ENCODE peak calls at places on chromosomes 11 and 22, in seven cellular contexts. O is HepG2, K is osteoblast, U is lower lobe of right lung, Q is WTC11, F is choroid plexus epithelial cell, W is fibroblast of pulmonary artery. H is an unnamed sample.
A peak's percentile ranks its signal among the peaks of the same experiment; 100 is the strongest.

GRCh38 chr11:59918987-59919589 is 19.1 kb upstream of the OOSP1 start:
- DNase-seq in K (no peak), U (no peak), W (peak; percentile 75), F (peak; percentile 65), Q (peak; percentile 35), O (peak; percentile 18), H (peak; percentile 38)

GRCh38 chr11:73752216-73752867 is 8.5 kb downstream of the RAB6A start:
- DNase-seq in Q (no peak), O (no peak), U (peak; percentile 84), W (no peak), F (peak; percentile 53), K (no peak), H (peak; percentile 21)

GRCh38 chr11:79762271-79762935 is 321.6 kb upstream of the TENM4 start:
- DNase-seq in K (no peak), O (peak; percentile 1), Q (no peak), W (no peak), F (peak; percentile 10), U (no peak), H (no peak)

GRCh38 chr11:128624269-128625170 is 37.2 kb upstream of the ETS1 start:
- DNase-seq in Q (no peak), O (no peak), U (peak; percentile 61), K (no peak), W (no peak), F (no peak), H (no peak)

GRCh38 chr11:94948070-94948617 is 25.2 kb downstream of the CWC15 start:
- DNase-seq in Q (no peak), W (peak; percentile 48), K (peak; percentile 73), O (no peak), F (peak; percentile 87), U (no peak), H (peak; percentile 90)

GRCh38 chr11:75760710-75761493 is 7.7 kb upstream of the DGAT2 start:
- DNase-seq in O (no peak), Q (no peak), W (peak; percentile 50), F (peak; percentile 61), K (peak; percentile 85), U (no peak), H (no peak)

GRCh38 chr11:134576721-134577171 is 164.7 kb upstream of the B3GAT1 start:
- DNase-seq in O (no peak), U (no peak), F (no peak), Q (no peak), W (no peak), K (no peak), H (no peak)

GRCh38 chr22:37425369-37425768 is 1.9 kb downstream of the ELFN2 start:
- DNase-seq in F (no peak), W (no peak), K (no peak), O (no peak), U (no peak), Q (no peak), H (no peak)

GRCh38 chr22:29799217-29799680 is 32.1 kb downstream of the UQCR10 start:
- DNase-seq in F (peak; percentile 93), K (peak; percentile 98), O (peak; percentile 90), Q (no peak), W (peak; percentile 97), U (peak; percentile 95), H (peak; percentile 99)

GRCh38 chr11:3674189-3674588 is 3.0 kb upstream of the CHRNA10 start:
- DNase-seq in U (no peak), W (peak; percentile 34), Q (no peak), O (peak; percentile 5), K (peak; percentile 87), F (peak; percentile 79), H (peak; percentile 11)

DNA sequence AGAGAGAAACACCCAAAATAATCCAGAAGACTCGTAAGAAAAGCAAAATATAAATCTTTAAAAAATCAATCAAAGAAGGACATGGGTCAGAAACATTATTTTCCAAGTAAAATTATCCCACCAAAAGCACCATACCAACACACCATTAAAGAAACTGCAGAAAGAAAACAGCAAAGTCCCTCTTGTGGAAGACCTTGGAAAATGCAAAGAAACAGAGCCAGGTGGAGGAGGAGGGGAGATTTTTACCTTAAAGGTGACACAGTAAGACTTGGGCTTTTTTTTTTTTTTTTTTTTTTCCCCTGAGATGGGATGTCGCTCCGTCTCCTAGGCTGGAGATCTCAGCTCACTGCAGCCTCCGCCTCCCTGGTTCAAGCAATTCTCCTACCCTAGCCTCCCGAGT is 123.8 kb downstream of the LARGE1 start:
- DNase-seq in W (no peak), K (no peak), U (no peak), Q (no peak), O (no peak), F (no peak), H (no peak)
- TF ChIP-seq CTCF in W (no peak), K (no peak), U (no peak), Q (no peak), O (no peak), F (no peak), H (no peak)

DNA sequence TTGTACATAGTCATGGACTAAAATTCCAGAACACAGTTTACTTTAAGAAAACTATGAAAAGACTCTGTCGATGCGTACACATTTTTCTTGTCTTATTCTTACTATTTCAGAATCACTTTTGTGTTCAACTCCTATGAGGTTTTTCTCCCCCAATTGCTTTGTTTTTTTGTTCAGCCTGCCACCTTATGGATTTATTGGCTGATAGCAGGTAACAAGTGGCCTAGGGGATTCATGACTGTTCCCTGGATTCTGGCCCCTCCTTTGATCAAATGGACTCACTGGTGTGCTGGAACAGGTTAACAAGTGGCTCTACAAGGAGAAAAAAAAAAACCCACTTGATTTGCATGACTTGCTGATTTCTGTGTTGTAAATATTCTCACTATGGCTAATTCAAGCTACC is 10.6 kb downstream of the MMP20 start:
- DNase-seq in U (no peak), F (no peak), W (no peak), Q (no peak), K (peak; percentile 49), O (no peak), H (no peak)
- TF ChIP-seq CTCF in U (no peak), F (peak; percentile 17), W (no peak), Q (no peak), K (no peak), O (peak; percentile 23), H (no peak)

GRCh38 chr11:114909866-114910265 is 231.5 kb downstream of the NXPE2 start:
- DNase-seq in O (peak; percentile 9), U (no peak), F (no peak), K (no peak), W (no peak), Q (peak; percentile 15), H (no peak)
- TF ChIP-seq CTCF in O (peak; percentile 31), U (no peak), F (no peak), K (no peak), W (no peak), Q (peak; percentile 28), H (no peak)

GRCh38 chr11:118998388-118998717 is 415 bp downstream of the CENATAC start:
- DNase-seq in U (no peak), O (no peak), Q (no peak), K (no peak), W (no peak), F (no peak), H (no peak)

GRCh38 chr11:118998822-118999221 is 884 bp downstream of the CENATAC start:
- DNase-seq in U (no peak), F (peak; percentile 76), Q (no peak), W (peak; percentile 70), K (peak; percentile 72), O (peak; percentile 81), H (peak; percentile 56)

GRCh38 chr11:118996926-118997626 is 862 bp upstream of the CENATAC start:
- DNase-seq in K (peak; percentile 90), F (no peak), W (peak; percentile 41), O (peak; percentile 48), Q (no peak), U (no peak), H (no peak)

GRCh38 chr11:119000906-119001305 is 3.0 kb downstream of the CENATAC start:
- DNase-seq in Q (no peak), U (no peak), F (no peak), W (no peak), K (no peak), O (no peak), H (no peak)

DNA sequence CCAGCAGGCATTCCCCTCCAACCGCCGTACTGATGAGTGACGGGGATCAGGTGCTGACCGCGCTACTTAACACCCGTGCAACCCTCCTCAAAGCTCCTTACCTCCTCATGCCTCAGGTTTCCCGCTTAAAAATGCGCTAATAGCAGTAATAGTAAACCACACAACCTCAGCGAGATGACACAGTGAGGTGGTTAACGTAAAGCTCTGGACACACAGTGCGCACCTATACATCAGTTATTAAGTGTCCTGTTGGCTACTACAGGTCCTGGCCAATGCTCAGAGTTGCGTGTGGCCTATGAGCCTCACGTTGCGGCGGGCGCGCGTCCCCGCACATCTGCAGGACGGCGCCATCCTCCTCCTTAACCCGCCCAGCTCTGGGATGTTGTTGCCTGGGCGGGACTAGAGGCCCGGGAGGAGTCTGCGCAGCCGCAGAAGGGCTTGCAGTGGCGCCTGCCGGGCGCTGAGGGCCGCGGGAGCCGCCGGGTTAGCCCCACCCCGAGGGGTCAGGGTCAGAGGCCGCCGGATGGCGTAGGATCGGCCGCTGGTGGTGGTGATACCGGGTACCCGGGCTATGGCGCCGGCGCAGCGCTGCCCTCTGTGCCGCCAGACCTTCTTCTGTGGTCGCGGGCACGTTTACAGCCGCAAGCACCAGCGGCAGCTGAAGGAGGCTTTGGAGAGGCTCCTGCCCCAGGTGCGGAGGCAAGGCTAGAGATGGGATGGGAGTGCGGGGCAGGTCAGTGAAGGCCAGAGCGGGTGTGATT is at the start of gene CENATAC:
- DNase-seq in W (peak; percentile 85), K (peak; percentile 100), O (peak; percentile 91), F (peak; percentile 86), Q (peak; percentile 97), U (peak; percentile 98), H (peak; percentile 88)
- TF ChIP-seq CTCF in W (no peak), K (no peak), O (no peak), F (no peak), Q (no peak), U (peak; percentile 23), H (peak; percentile 11)

DNA sequence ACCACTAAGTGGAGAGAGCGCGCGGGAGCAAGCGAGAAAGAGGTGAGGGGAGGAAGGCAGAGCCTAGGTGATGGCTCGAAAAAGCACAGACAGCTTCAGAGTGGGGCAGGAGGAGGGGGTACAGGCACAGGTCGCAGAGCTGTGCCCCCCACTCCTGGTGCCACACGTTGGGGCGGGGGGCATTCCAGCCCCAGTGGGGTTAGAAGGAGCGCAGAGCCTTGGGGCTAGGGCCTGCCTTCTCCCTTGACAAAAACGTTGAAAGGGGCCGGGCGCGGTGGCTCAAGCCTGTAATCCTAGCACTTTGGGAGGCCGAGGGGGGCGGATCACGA is 41.6 kb upstream of the ISX start:
- DNase-seq in U (no peak), Q (no peak), F (no peak), K (no peak), O (no peak), W (no peak), H (no peak)
- TF ChIP-seq CTCF in U (no peak), Q (no peak), F (no peak), K (no peak), O (no peak), W (no peak), H (no peak)

GRCh38 chr22:40898850-40899357 is 37.0 kb upstream of the DNAJB7 start:
- DNase-seq in K (peak; percentile 88), U (no peak), Q (no peak), F (peak; percentile 80), W (peak; percentile 73), O (peak; percentile 62), H (peak; percentile 76)
- TF ChIP-seq CTCF in K (peak; percentile 66), U (peak; percentile 35), Q (no peak), F (peak; percentile 69), W (peak; percentile 63), O (peak; percentile 72), H (peak; percentile 63)

GRCh38 chr11:62269654-62270278 is at the start of gene SCGB2A2:
- DNase-seq in U (no peak), W (no peak), O (no peak), K (no peak), Q (no peak), F (peak; percentile 4), H (no peak)
- TF ChIP-seq CTCF in U (no peak), W (peak; percentile 16), O (peak; percentile 58), K (peak; percentile 24), Q (peak; percentile 22), F (peak; percentile 38), H (peak; percentile 12)

GRCh38 chr11:19091366-19091765 is 25.6 kb upstream of the ZDHHC13 start:
- DNase-seq in W (peak; percentile 46), F (no peak), Q (no peak), K (no peak), U (no peak), O (no peak), H (no peak)
- TF ChIP-seq CTCF in W (no peak), F (no peak), Q (no peak), K (no peak), U (no peak), O (no peak), H (no peak)

H was measured in fibroblast of villous mesenchyme.